ENCODE peak calls at places on chromosomes 6 and 20, in four cellular contexts. F is GM12878, G is K562, O is HepG2. H is an unnamed sample.
A peak's percentile ranks its signal among the peaks of the same experiment; 100 is the strongest.

GRCh38 chr20:1293641-1294379 is 27.7 kb downstream of the SNPH start:
- DNase-seq in F (no peak), O (no peak), G (no peak), H (no peak)

GRCh38 chr6:74609857-74610256 is 596.0 kb downstream of the COL12A1 start:
- DNase-seq in F (no peak), O (no peak), G (no peak), H (no peak)

GRCh38 chr6:170080828-170081368 is 210.0 kb downstream of the DLL1 start:
- DNase-seq in G (no peak), F (no peak), O (no peak), H (no peak)

GRCh38 chr6:169930799-169931198 is 179.4 kb downstream of the ERMARD start:
- DNase-seq in O (no peak), G (no peak), F (no peak), H (no peak)

GRCh38 chr6:6368684-6369052 is 48.2 kb upstream of the F13A1 start:
- DNase-seq in O (no peak), F (no peak), G (no peak), H (no peak)

GRCh38 chr20:16216227-16217210 is 356.7 kb downstream of the KIF16B start:
- DNase-seq in O (no peak), F (no peak), G (no peak), H (no peak)

GRCh38 chr6:47924001-47924400 is 142.2 kb downstream of the OPN5 start:
- DNase-seq in O (no peak), F (no peak), G (no peak), H (no peak)

GRCh38 chr6:31530659-31531058 is 1.9 kb downstream of the MCCD1 start:
- DNase-seq in G (no peak), F (no peak), O (no peak), H (no peak)

GRCh38 chr6:26428206-26428605 is 12.1 kb upstream of the BTN3A3 start:
- DNase-seq in O (no peak), F (no peak), G (no peak), H (no peak)

GRCh38 chr20:17819395-17820093 is 119.8 kb downstream of the BANF2 start:
- DNase-seq in F (no peak), G (no peak), O (no peak), H (no peak)

GRCh38 chr6:1499798-1500197 is 109.9 kb upstream of the FOXC1 start:
- DNase-seq in F (no peak), G (no peak), O (no peak), H (no peak)

GRCh38 chr6:162058281-162058875 is 669.2 kb downstream of the PRKN start:
- DNase-seq in O (peak; percentile 98), F (no peak), G (no peak), H (no peak)

GRCh38 chr6:170132561-170132991 is 158.3 kb downstream of the DLL1 start:
- DNase-seq in G (no peak), O (no peak), F (no peak), H (no peak)

GRCh38 chr6:29975561-29975907 is 33.2 kb downstream of the HLA-A start:
- DNase-seq in F (no peak), O (no peak), G (no peak), H (peak; percentile 31)

GRCh38 chr6:157215702-157216101 is 107.6 kb downstream of the TMEM242 start:
- DNase-seq in O (no peak), G (no peak), F (no peak), H (no peak)

GRCh38 chr6:10237284-10238043 is 177.4 kb downstream of the TFAP2A start:
- DNase-seq in G (no peak), O (no peak), F (no peak), H (no peak)

GRCh38 chr6:151067684-151068596 is 171.8 kb upstream of the AKAP12 start:
- DNase-seq in O (peak; percentile 96), F (no peak), G (no peak), H (no peak)

GRCh38 chr20:6974819-6975218 is 207.3 kb downstream of the BMP2 start:
- DNase-seq in F (no peak), G (no peak), O (no peak), H (no peak)

GRCh38 chr6:164897523-164898094 is 411.8 kb downstream of the C6orf118 start:
- DNase-seq in O (no peak), G (no peak), F (no peak), H (peak; percentile 14)

GRCh38 chr6:25889877-25890853 is 16.1 kb upstream of the SLC17A3 start:
- DNase-seq in O (peak; percentile 70), F (no peak), G (peak; percentile 20), H (no peak)

GRCh38 chr6:23244300-23244699 is 674.9 kb downstream of the HDGFL1 start:
- DNase-seq in O (no peak), G (no peak), F (no peak), H (no peak)

GRCh38 chr6:170135041-170135440 is 155.8 kb downstream of the DLL1 start:
- DNase-seq in G (no peak), F (no peak), O (no peak), H (no peak)

GRCh38 chr20:59191756-59192532 is 28.3 kb downstream of the ZNF831 start:
- DNase-seq in G (no peak), O (no peak), F (no peak), H (no peak)

GRCh38 chr20:59192533-59192896 is 28.9 kb downstream of the ZNF831 start:
- DNase-seq in O (no peak), F (no peak), G (no peak), H (no peak)

GRCh38 chr20:59194023-59194935 is 30.7 kb downstream of the ZNF831 start:
- DNase-seq in G (no peak), F (no peak), O (no peak), H (no peak)

GRCh38 chr20:59193325-59193724 is 29.7 kb downstream of the ZNF831 start:
- DNase-seq in O (no peak), F (no peak), G (no peak), H (no peak)

DNA sequence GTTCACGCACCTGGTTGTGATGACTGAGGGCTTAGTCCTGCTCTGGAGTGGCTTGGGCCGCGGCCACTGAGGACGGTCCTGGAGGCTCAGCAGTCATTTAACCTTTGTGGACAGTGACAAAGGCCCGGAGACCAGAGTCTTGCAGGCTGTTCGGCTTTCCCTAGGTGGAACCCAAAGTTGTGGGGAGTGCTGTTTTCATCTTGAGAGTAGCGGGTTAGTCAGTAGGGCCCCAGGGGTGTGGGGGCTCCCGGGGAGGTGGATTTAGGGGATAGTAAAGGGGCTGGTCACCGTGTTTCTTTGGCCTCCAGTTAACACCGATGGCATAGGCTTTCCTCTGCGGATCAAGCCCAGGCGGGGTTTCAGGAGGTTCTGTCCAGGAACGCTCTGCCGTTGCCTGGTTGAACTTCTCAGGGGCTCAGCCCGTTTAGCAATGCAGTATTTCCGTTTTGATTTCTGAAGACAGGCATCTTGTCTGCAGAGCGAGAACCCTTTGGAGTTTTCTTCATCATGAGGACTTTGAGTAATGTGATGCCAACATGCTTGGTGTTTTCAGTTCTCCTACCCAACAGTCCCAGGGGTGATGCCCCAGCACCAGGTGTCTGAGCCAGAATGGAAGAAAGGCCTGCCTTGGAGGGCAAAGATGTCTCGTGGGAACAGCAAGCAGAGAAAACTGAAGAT is 31.8 kb downstream of the ZNF831 start:
- DNase-seq in G (no peak), F (no peak), O (no peak), H (no peak)
- TF ChIP-seq ATF3 in G (no peak), F (no peak), O (no peak), H (no peak)

GRCh38 chr6:4522453-4522852 is 253.8 kb upstream of the CDYL start:
- DNase-seq in F (no peak), G (no peak), O (no peak), H (no peak)

GRCh38 chr6:4513561-4513960 is 262.6 kb upstream of the CDYL start:
- DNase-seq in F (no peak), G (no peak), O (no peak), H (no peak)

GRCh38 chr6:4521070-4521469 is 255.1 kb upstream of the CDYL start:
- DNase-seq in O (no peak), F (no peak), G (no peak), H (no peak)

GRCh38 chr6:4516206-4516605 is 260.0 kb upstream of the CDYL start:
- DNase-seq in F (no peak), O (no peak), G (no peak), H (no peak)

DNA sequence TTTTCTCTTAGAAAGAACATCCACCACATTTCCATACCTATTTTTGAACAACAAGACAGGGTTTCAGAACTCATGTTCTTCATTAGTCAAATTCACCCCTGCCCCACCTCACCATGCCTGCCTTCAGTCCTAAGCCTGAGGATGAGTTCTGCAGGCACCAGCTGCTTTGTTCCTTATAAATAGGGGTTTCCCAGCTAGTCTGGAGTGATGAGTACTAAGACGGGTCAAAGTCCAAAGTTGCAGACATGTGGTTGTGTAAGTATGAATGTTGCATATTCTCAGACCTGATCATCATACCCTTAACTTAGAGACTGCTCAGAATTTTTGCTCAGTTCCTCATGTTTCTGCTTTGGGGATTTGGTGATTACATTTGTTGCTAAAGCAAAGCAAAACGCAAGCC is 257.7 kb upstream of the CDYL start:
- DNase-seq in G (no peak), O (no peak), F (peak; percentile 9), H (no peak)
- TF ChIP-seq ESRRA in G (no peak), O (no peak), F (no peak), H (no peak)

GRCh38 chr6:34791842-34792604 is at the start of gene BLTP3A:
- DNase-seq in O (peak; percentile 59), G (peak; percentile 96), F (no peak), H (peak; percentile 70)
- TF ChIP-seq CTCF in O (no peak), G (peak; percentile 15), F (no peak), H (no peak)

GRCh38 chr6:24522090-24522820 is 27.5 kb downstream of the ALDH5A1 start:
- DNase-seq in G (no peak), F (peak; percentile 59), O (no peak), H (no peak)

GRCh38 chr6:24524329-24524728 is 29.6 kb downstream of the ALDH5A1 start:
- DNase-seq in O (no peak), F (no peak), G (no peak), H (no peak)

GRCh38 chr6:24520929-24521546 is 26.3 kb downstream of the ALDH5A1 start:
- DNase-seq in G (peak; percentile 30), O (peak; percentile 62), F (no peak), H (peak; percentile 70)

GRCh38 chr6:24522821-24523175 is 28.0 kb downstream of the ALDH5A1 start:
- DNase-seq in G (no peak), O (no peak), F (no peak), H (no peak)

DNA sequence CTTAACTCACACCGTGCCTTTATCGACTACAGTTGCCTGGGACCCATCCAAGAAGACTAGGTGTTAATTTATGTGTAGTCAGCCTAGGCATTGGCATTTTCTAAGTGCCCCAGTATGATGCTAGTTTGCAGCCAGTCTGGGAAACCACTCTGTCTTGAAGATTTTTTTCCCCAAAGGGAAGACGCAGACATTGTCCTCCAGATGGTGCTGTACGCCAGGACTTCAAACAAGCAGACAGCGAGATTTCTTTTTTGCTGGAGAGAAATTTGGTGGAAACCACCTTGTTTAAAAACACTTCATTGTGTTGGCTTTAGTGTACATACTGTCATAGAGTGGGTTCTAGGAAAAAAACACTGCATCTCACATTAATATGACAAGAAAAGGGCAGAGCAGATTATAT is 30.0 kb downstream of the ALDH5A1 start:
- DNase-seq in O (peak; percentile 33), F (no peak), G (no peak), H (peak; percentile 19)
- TF ChIP-seq ATF3 in O (no peak), F (no peak), G (no peak), H (no peak)